ENCODE peak calls at places on chromosome 1, in four cellular contexts. V, Z, D and M are unnamed samples.

GRCh38 chr1:164625004-164625617 is 66.1 kb downstream of the PBX1 start:
- DNase-seq in D (no peak), V (no peak), Z (no peak), M (no peak)

GRCh38 chr1:62904537-62904936 is 120.6 kb downstream of the ATG4C start:
- DNase-seq in D (no peak), V (no peak), Z (no peak), M (no peak)

GRCh38 chr1:8510041-8510823 is 192.3 kb downstream of the SLC45A1 start:
- DNase-seq in V (no peak), Z (no peak), D (no peak), M (no peak)

GRCh38 chr1:244353572-244354091 is 98.1 kb downstream of the ADSS2 start:
- DNase-seq in V (no peak), Z (no peak), D (peak), M (peak)

GRCh38 chr1:36256558-36257374 is 32.5 kb downstream of the THRAP3 start:
- DNase-seq in V (no peak), Z (no peak), D (peak), M (no peak)

GRCh38 chr1:99348375-99349132 is 84.3 kb downstream of the PLPPR4 start:
- DNase-seq in V (no peak), Z (no peak), D (no peak), M (no peak)

GRCh38 chr1:192951961-192952460 is 107.1 kb downstream of the UCHL5 start:
- DNase-seq in D (no peak), Z (no peak), V (no peak), M (no peak)

GRCh38 chr1:81654147-81654546 is 146.6 kb upstream of the ADGRL2 start:
- DNase-seq in Z (peak), D (no peak), V (no peak), M (no peak)

GRCh38 chr1:84539972-84540371 is 33.6 kb upstream of the GNG5 start:
- DNase-seq in D (no peak), Z (no peak), V (no peak), M (no peak)

GRCh38 chr1:182128502-182128901 is 67.0 kb upstream of the ZNF648 start:
- DNase-seq in Z (no peak), V (no peak), D (no peak), M (no peak)